ENCODE peak calls at places on chromosomes 7 and 10, in four cellular contexts. One of them, this sample, is unnamed. For H3K27me3, the result is how much of the 10 kb centered on the place peaks cover.

GRCh38 chr7:121081327-121081936 is 92.9 kb downstream of the CPED1 start:
- DNase-seq in ovary: no peak
- DNase-seq in psoas muscle: no peak
- DNase-seq in transverse colon: no peak
- DNase-seq in this sample: no peak

GRCh38 chr10:89384474-89385324 is 6.8 kb downstream of the IFIT1B start:
- DNase-seq in ovary: no peak
- DNase-seq in psoas muscle: no peak
- DNase-seq in transverse colon: no peak
- DNase-seq in this sample: no peak

GRCh38 chr10:5449823-5450222 is 37.5 kb downstream of the NET1 start:
- DNase-seq in ovary: no peak
- DNase-seq in psoas muscle: no peak
- DNase-seq in transverse colon: no peak
- DNase-seq in this sample: no peak

GRCh38 chr7:132548489-132549078 is 27.7 kb downstream of the PLXNA4 start:
- DNase-seq in ovary: no peak
- DNase-seq in psoas muscle: no peak
- DNase-seq in transverse colon: no peak
- DNase-seq in this sample: no peak

GRCh38 chr7:48522692-48523091 is 351.4 kb downstream of the ABCA13 start:
- DNase-seq in ovary: no peak
- DNase-seq in psoas muscle: no peak
- DNase-seq in transverse colon: no peak
- DNase-seq in this sample: no peak

GRCh38 chr7:116686812-116687419 is 14.9 kb downstream of the MET start:
- DNase-seq in ovary: no peak
- DNase-seq in psoas muscle: no peak
- DNase-seq in transverse colon: no peak
- DNase-seq in this sample: no peak

GRCh38 chr10:60032723-60033122 is 126.4 kb upstream of the CCDC6 start:
- DNase-seq in ovary: no peak
- DNase-seq in psoas muscle: peak
- DNase-seq in transverse colon: peak
- DNase-seq in this sample: no peak

GRCh38 chr7:55335151-55335550 is 30.0 kb upstream of the LANCL2 start:
- DNase-seq in ovary: no peak
- DNase-seq in psoas muscle: no peak
- DNase-seq in transverse colon: no peak
- DNase-seq in this sample: no peak

GRCh38 chr7:100369105-100369504 is 4.2 kb upstream of the PILRA start:
- DNase-seq in ovary: no peak
- DNase-seq in psoas muscle: peak
- DNase-seq in transverse colon: peak
- DNase-seq in this sample: no peak

GRCh38 chr7:42262907-42263466 is 26.0 kb upstream of the GLI3 start:
- DNase-seq in ovary: no peak
- DNase-seq in psoas muscle: peak
- DNase-seq in transverse colon: peak
- DNase-seq in this sample: no peak

GRCh38 chr10:131654471-131655087 is 246.2 kb upstream of the PPP2R2D start:
- DNase-seq in ovary: no peak
- DNase-seq in psoas muscle: no peak
- DNase-seq in transverse colon: no peak
- DNase-seq in this sample: no peak

GRCh38 chr10:114876602-114877300 is 55.2 kb downstream of the FHIP2A start:
- DNase-seq in ovary: peak
- DNase-seq in psoas muscle: peak
- DNase-seq in transverse colon: peak
- DNase-seq in this sample: peak

GRCh38 chr10:48363617-48364355 is 57.3 kb downstream of the MAPK8 start:
- DNase-seq in ovary: no peak
- DNase-seq in psoas muscle: peak
- DNase-seq in transverse colon: peak
- DNase-seq in this sample: peak

GRCh38 chr7:95433129-95433528 is 1.7 kb downstream of the PON2 start:
- DNase-seq in ovary: no peak
- DNase-seq in psoas muscle: no peak
- DNase-seq in transverse colon: no peak
- DNase-seq in this sample: no peak

GRCh38 chr7:95435422-95435780 is 573 bp upstream of the PON2 start:
- DNase-seq in ovary: peak
- DNase-seq in psoas muscle: no peak
- DNase-seq in transverse colon: no peak
- DNase-seq in this sample: no peak

GRCh38 chr7:95432606-95433005 is 2.2 kb downstream of the PON2 start:
- DNase-seq in ovary: no peak
- DNase-seq in psoas muscle: no peak
- DNase-seq in transverse colon: no peak
- DNase-seq in this sample: no peak

GRCh38 chr7:95434501-95435421 is at the start of gene PON2:
- DNase-seq in ovary: peak
- DNase-seq in psoas muscle: peak
- DNase-seq in transverse colon: peak
- DNase-seq in this sample: peak

DNA sequence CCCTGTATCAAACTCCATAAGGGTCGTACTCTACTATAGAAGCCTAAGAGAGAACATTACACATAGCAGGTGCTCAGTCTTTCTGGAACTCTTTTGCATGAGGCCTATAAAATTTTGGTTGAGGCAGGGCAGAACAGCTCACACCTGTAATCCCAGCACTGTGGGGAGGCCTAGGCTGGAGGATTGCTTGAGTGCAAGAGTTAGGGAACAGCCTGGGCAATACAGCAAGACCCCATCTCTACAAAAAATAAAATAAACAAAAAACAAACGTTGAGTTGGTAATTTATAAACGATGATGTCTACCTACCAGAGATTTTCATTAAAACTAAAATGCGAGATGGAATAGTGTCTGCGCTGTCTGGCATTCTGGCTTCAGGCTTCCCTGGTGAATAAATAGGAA is 876 bp downstream of the PON2 start:
- DNase-seq in ovary: no peak
- DNase-seq in psoas muscle: no peak
- DNase-seq in transverse colon: no peak
- DNase-seq in this sample: no peak
- H3K4me3 ChIP-seq in ovary: peak
- H3K4me3 ChIP-seq in psoas muscle: peak
- H3K4me3 ChIP-seq in transverse colon: peak
- H3K4me3 ChIP-seq in this sample: peak

GRCh38 chr10:133126431-133127290 is 33.4 kb upstream of the KNDC1 start:
- DNase-seq in ovary: no peak
- DNase-seq in psoas muscle: peak
- DNase-seq in transverse colon: peak
- DNase-seq in this sample: peak

GRCh38 chr10:133123746-133124356 is 36.1 kb downstream of the ADGRA1 start:
- DNase-seq in ovary: no peak
- DNase-seq in psoas muscle: peak
- DNase-seq in transverse colon: no peak
- DNase-seq in this sample: peak

GRCh38 chr10:133123050-133123745 is 35.5 kb downstream of the ADGRA1 start:
- DNase-seq in ovary: no peak
- DNase-seq in psoas muscle: peak
- DNase-seq in transverse colon: no peak
- DNase-seq in this sample: peak

GRCh38 chr10:133125901-133126300 is 34.1 kb upstream of the KNDC1 start:
- DNase-seq in ovary: no peak
- DNase-seq in psoas muscle: no peak
- DNase-seq in transverse colon: no peak
- DNase-seq in this sample: no peak

DNA sequence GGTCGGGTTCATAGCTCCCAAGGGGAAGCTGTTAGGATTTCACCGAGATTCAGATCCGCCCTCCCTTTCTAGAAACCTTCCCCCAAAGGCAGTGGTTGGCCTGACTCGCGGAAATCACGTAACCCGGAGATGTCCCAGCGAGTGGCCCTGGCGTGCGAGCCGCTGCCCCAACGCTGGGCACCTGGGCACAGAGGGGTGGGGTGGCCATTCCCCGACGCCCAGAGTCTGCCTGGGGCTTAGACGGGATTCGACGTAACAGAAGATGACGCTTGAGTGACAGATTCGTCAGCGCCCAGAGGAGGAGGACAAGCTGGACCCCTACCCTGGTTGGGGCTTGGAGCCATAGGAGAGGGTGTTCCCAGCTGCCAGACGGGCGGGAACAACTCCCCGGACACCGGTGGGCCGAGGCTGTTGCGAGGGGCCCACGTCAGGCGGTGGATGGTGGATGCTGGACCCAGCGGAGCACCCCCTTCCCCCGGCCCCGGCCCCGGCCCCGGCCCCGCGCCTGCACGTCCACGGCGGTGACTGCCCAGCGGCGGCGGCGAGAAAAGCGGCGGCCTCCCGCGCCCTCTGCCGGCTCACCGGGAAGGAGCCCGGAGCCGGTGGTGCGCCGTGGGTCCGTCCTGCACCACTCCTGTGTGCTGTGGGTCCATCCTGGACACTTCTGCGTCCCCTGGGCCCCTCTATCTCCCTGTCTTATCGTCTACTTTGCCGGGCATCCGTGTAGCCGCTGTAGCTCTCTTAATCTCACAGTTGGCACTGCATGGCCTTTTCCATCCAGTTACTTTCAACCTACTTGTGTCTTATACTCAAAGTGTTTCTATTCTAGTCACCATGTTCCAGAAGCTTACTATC is 35.4 kb upstream of the KNDC1 start:
- DNase-seq in ovary: peak
- DNase-seq in psoas muscle: peak
- DNase-seq in transverse colon: peak
- DNase-seq in this sample: no peak
- TF ChIP-seq CTCF in ovary: no peak
- TF ChIP-seq CTCF in psoas muscle: peak
- TF ChIP-seq CTCF in transverse colon: peak
- TF ChIP-seq CTCF in this sample: peak

GRCh38 chr7:157010588-157011332 is at the start of gene MNX1:
- DNase-seq in ovary: no peak
- DNase-seq in psoas muscle: peak
- DNase-seq in transverse colon: peak
- DNase-seq in this sample: no peak

GRCh38 chr7:157008206-157009169 is 2.0 kb downstream of the MNX1 start:
- DNase-seq in ovary: no peak
- DNase-seq in psoas muscle: no peak
- DNase-seq in transverse colon: no peak
- DNase-seq in this sample: no peak

GRCh38 chr7:157011333-157012112 is 1.1 kb upstream of the MNX1 start:
- DNase-seq in ovary: no peak
- DNase-seq in psoas muscle: no peak
- DNase-seq in transverse colon: no peak
- DNase-seq in this sample: no peak

GRCh38 chr7:157009170-157009777 is 1.2 kb downstream of the MNX1 start:
- DNase-seq in ovary: no peak
- DNase-seq in psoas muscle: no peak
- DNase-seq in transverse colon: peak
- DNase-seq in this sample: no peak

DNA sequence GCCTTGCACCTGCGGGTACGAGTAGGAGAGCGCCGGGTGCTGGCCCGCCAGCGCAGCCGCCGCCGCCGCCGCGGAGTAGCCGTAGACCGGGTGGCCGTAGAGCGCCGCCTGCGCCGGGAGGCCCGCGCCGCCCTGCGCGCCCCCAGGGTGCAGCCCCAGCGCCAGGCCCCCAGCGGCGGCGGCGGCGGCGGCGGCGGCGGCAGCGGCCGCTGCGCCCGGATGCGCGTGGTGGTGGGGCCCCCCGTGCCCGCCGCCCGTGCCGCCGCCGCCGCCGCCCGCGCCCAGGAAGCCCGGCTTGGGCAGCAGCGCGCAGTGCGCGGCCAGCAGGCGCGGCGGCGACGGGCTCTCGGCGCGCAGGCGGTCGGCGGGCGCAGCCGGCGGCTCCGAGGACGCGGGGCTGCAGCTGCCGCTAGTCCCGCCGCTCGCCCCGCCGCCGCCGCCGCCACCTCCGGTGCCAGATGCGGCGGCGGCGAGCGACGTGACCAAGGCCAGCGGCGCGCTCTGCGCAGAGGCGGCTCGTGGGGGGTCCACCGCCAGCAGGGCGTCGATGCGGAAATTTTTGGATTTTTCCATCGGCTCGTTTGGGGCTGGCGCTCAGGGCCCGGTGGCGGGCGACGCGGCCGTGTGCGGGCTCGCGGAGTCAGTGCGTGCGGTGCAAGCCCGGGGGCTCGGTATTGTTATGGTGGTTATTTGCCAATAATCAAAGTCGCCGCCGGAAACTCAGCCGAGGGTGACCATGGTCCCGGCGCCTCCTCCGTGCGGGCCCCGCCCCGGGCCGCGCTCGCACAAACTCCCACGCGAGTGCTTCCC is 480 bp downstream of the MNX1 start:
- DNase-seq in ovary: no peak
- DNase-seq in psoas muscle: no peak
- DNase-seq in transverse colon: no peak
- DNase-seq in this sample: no peak
- H3K27me3 ChIP-seq in ovary: under half
- H3K27me3 ChIP-seq in psoas muscle: under half
- H3K27me3 ChIP-seq in transverse colon: half or more
- H3K27me3 ChIP-seq in this sample: half or more

DNA sequence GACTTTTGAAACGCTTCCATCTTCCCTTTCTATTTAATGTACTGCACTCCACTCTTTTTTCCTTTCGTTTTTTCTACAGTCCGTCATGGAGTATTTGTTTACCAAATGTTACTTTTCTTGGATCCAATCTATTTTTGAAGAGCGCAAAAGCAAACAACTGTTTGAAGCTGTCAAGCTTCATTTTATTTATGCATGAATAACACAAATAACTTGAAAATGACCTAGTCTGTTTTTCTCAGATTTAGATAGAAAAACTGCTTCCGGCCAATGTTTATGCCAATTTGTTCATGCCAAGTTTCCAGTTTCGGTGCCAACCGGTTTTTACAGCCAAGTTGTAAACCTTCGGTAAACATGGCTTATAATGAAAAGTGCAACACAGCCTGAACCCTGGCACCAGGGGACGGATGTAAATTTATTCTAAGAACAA is 150.9 kb upstream of the KLF6 start:
- DNase-seq in ovary: peak
- DNase-seq in psoas muscle: no peak
- DNase-seq in transverse colon: peak
- DNase-seq in this sample: no peak
- H3K4me3 ChIP-seq in ovary: peak
- H3K4me3 ChIP-seq in psoas muscle: peak
- H3K4me3 ChIP-seq in transverse colon: peak
- H3K4me3 ChIP-seq in this sample: peak

DNA sequence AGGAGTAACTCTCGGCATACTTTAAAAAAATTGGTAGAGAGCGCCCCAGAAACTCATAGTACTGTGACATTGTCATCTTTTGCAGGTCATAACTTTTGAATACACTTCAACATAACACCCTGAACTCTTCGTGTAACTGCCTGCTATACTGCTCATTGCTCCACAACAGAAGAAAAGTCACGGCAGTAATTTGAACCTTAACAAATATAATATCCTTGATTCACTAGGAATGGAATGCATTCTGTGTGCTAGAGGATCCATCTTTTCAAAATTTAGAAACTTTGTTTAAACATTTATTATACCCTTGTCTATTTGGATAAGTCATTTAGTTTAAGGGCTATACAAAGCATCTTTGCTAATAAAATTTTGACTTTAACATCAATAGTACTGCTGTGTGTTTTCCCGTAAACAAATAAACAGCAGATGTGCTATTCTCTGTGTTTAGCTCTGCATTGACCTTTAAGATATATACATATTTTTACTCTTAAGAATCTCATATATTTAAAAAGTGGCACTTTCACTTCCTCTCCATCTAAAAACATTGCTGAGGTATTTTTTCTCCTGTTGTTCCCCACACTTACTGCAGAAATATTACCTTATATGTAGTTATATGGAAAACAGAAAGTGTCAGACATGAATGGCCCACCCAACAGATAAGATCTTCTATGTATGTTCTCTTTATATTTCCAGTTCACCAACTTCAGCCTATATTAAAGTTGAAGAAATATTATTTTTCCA is 217.6 kb upstream of the TMEM229A start:
- DNase-seq in ovary: no peak
- DNase-seq in psoas muscle: no peak
- DNase-seq in transverse colon: no peak
- DNase-seq in this sample: no peak
- TF ChIP-seq CTCF in ovary: no peak
- TF ChIP-seq CTCF in psoas muscle: no peak
- TF ChIP-seq CTCF in transverse colon: no peak
- TF ChIP-seq CTCF in this sample: no peak

This sample was measured in dorsolateral prefrontal cortex.